ENCODE peak calls at places on chromosome X, in five cellular contexts. L, X, U, B and P are unnamed samples.

GRCh38 chrX:44144491-44144890 is 171.3 kb upstream of the NDP start:
- DNase-seq in L (no peak), B (no peak), X (no peak), U (no peak), P (no peak)

GRCh38 chrX:119427024-119427794 is 28.1 kb downstream of the SLC25A43 start:
- DNase-seq in X (no peak), B (peak), U (no peak), L (peak), P (no peak)

GRCh38 chrX:71492086-71493065 is 40.5 kb upstream of the OGT start:
- DNase-seq in U (no peak), L (peak), B (no peak), X (peak), P (no peak)

GRCh38 chrX:45421806-45422205 is 221.1 kb upstream of the DIPK2B start:
- DNase-seq in L (no peak), X (no peak), U (no peak), B (no peak), P (no peak)

GRCh38 chrX:17374619-17375360 is at the start of gene NHS:
- DNase-seq in B (peak), L (peak), U (peak), X (no peak), P (no peak)

GRCh38 chrX:68835468-68835867 is 6.6 kb downstream of the EFNB1 start:
- DNase-seq in U (no peak), B (no peak), L (no peak), X (no peak), P (no peak)

GRCh38 chrX:97189668-97190067 is 306.0 kb downstream of the RPA4 start:
- DNase-seq in L (no peak), B (no peak), X (no peak), U (no peak), P (no peak)

GRCh38 chrX:116881961-116882360 is 419.2 kb upstream of the CT83 start:
- DNase-seq in U (no peak), L (no peak), B (no peak), X (no peak), P (no peak)

GRCh38 chrX:17082831-17083230 is 136.4 kb downstream of the REPS2 start:
- DNase-seq in X (no peak), B (peak), L (no peak), U (no peak), P (no peak)

GRCh38 chrX:47380268-47380667 is 9.9 kb downstream of the ZNF157 start:
- DNase-seq in B (no peak), L (no peak), X (peak), U (no peak), P (no peak)

GRCh38 chrX:1462596-1463251 is 10.0 kb upstream of the ASMTL start:
- DNase-seq in L (no peak), X (peak), B (no peak), U (peak), P (no peak)

GRCh38 chrX:15496809-15497208 is 3.7 kb upstream of the PIR start:
- DNase-seq in L (no peak), U (no peak), B (no peak), X (no peak), P (no peak)

GRCh38 chrX:111382277-111382676 is 29.7 kb downstream of the DCX start:
- DNase-seq in X (no peak), B (no peak), U (no peak), L (no peak), P (no peak)

GRCh38 chrX:16796298-16796697 is 10.0 kb downstream of the TXLNG start:
- DNase-seq in B (no peak), L (no peak), X (no peak), U (no peak), P (no peak)

GRCh38 chrX:20461576-20461975 is 194.9 kb upstream of the RPS6KA3 start:
- DNase-seq in U (no peak), X (no peak), B (no peak), L (no peak), P (no peak)

GRCh38 chrX:38817004-38817703 is 15.9 kb downstream of the MID1IP1 start:
- DNase-seq in B (peak), U (no peak), X (peak), L (no peak), P (peak)

GRCh38 chrX:2192584-2193272 is 308.0 kb downstream of the DHRSX start:
- DNase-seq in U (no peak), B (no peak), X (no peak), L (no peak), P (no peak)

GRCh38 chrX:103954259-103954658 is 8.2 kb upstream of the TMSB15B start:
- DNase-seq in U (no peak), B (no peak), X (no peak), L (no peak), P (no peak)

GRCh38 chrX:2501246-2502102 is 698 bp upstream of the DHRSX start:
- DNase-seq in B (no peak), L (no peak), U (no peak), X (no peak), P (no peak)

GRCh38 chrX:19862634-19863236 is 24.7 kb downstream of the SH3KBP1 start:
- DNase-seq in B (no peak), X (no peak), U (no peak), L (no peak), P (no peak)